ENCODE peak calls at places on chromosomes 11 and 22, in ten cellular contexts. O, R, Y, I, B, S, P, L, A and G are unnamed samples.
A peak's percentile ranks its signal among the peaks of the same experiment; 100 is the strongest.

GRCh38 chr11:69093106-69093505 is 44.4 kb downstream of the TPCN2 start:
- DNase-seq in B (no peak), I (no peak), R (no peak), O (no peak), L (no peak), S (no peak), P (no peak), A (no peak), Y (no peak), G (no peak)

GRCh38 chr22:38941488-38941987 is 15.9 kb upstream of the APOBEC3A start:
- DNase-seq in O (peak; percentile 78), L (no peak), I (no peak), R (no peak), S (no peak), B (no peak), Y (no peak), P (peak; percentile 0), A (no peak), G (no peak)

GRCh38 chr11:130828741-130829140 is 87.5 kb downstream of the SNX19 start:
- DNase-seq in L (no peak), O (no peak), R (no peak), I (no peak), P (no peak), S (no peak), B (no peak), Y (no peak), A (no peak), G (no peak)

GRCh38 chr22:46078241-46079092 is 71.9 kb upstream of the PPARA start:
- DNase-seq in R (no peak), P (no peak), B (peak; percentile 85), I (peak; percentile 85), Y (peak; percentile 76), L (no peak), S (peak; percentile 80), A (no peak), O (peak; percentile 75), G (no peak)

GRCh38 chr22:18082467-18082866 is 4.7 kb downstream of the PEX26 start:
- DNase-seq in A (no peak), R (no peak), P (no peak), O (no peak), I (no peak), S (no peak), B (no peak), L (no peak), Y (no peak), G (no peak)

GRCh38 chr22:22867996-22868715 is 19.5 kb upstream of the IGLL5 start:
- DNase-seq in O (no peak), B (no peak), P (no peak), R (no peak), L (no peak), S (no peak), A (no peak), I (no peak), Y (no peak), G (no peak)

GRCh38 chr11:119722281-119722794 is 6.7 kb downstream of the NECTIN1 start:
- DNase-seq in O (no peak), S (no peak), R (no peak), B (no peak), I (no peak), L (no peak), P (no peak), A (no peak), Y (peak; percentile 53), G (no peak)

GRCh38 chr11:69353696-69354544 is 60.0 kb downstream of the MYEOV start:
- DNase-seq in I (peak; percentile 54), P (no peak), Y (peak; percentile 55), S (no peak), B (peak; percentile 28), R (no peak), A (peak; percentile 24), L (no peak), O (peak; percentile 29), G (no peak)

GRCh38 chr22:29314074-29314473 is 1.4 kb downstream of the RASL10A start:
- DNase-seq in P (no peak), L (no peak), A (no peak), S (no peak), R (no peak), B (no peak), Y (peak; percentile 62), O (peak; percentile 33), I (no peak), G (no peak)

GRCh38 chr22:29314537-29315285 is 786 bp downstream of the RASL10A start:
- DNase-seq in S (no peak), Y (peak; percentile 87), A (no peak), I (no peak), R (no peak), B (no peak), O (peak; percentile 47), L (no peak), P (peak; percentile 42), G (no peak)

GRCh38 chr22:29311468-29312217 is 3.9 kb downstream of the RASL10A start:
- DNase-seq in O (peak; percentile 50), B (peak; percentile 36), I (no peak), L (no peak), S (peak; percentile 48), R (no peak), A (peak; percentile 38), Y (peak; percentile 63), P (no peak), G (no peak)

GRCh38 chr22:29312218-29313125 is 3.0 kb downstream of the RASL10A start:
- DNase-seq in I (no peak), A (no peak), O (peak; percentile 51), R (no peak), S (no peak), P (no peak), Y (peak; percentile 47), B (peak; percentile 34), L (no peak), G (no peak)

DNA sequence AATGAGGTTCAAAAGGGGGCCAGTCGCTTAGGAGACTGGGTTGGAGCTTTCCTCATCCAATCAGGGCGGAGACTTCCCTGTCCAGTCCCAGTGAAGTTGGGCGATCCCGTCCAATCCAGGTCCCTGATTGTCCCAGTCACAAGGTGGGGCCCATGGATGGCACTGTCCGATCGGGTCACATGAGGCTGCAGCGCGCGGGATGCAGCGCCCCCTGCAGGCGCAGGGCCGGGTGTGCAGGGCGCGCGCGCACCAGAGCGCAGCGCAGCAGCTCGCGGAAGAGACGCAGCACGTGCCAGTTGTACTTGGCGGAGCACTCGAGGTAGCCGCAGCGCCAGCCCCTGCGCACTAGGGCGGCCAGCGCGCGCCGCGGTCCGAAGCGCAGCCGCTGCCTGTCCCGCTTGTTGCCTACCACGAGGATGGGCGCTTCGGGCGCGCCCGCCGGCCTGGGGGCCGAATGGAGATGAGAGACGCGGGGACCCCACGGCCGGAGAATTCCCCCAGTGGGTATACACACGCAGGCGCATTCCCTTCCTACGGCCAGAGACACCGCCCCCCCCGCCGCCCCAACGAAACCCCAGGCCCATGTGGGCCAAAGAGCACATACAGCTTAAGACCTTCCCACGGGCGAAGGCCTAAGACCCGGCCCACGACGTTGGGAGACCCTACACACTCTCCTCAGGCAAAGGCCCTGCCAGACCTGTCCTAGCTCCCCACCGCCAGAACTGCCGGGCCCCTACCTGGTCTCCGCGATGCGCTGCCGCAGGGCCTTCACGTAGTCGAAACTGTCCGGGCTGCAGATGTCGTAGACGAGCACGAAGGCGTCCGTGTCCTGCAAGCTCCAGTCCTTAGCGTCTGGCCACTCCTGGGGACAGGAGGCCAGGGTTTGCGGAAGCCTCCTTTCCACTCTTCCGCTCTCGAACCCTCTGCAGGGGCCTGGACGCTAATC is 2.1 kb downstream of the RASL10A start:
- DNase-seq in P (peak; percentile 68), B (peak; percentile 44), S (no peak), A (peak; percentile 37), I (peak; percentile 43), O (peak; percentile 60), L (no peak), R (no peak), Y (peak; percentile 97), G (no peak)
- H3K4me3 ChIP-seq in P (no peak overlapping the region), B (peak overlapping the region; percentile 55), S (peak overlapping the region; percentile 41), A (no peak overlapping the region), I (no peak overlapping the region), O (no peak overlapping the region), L (no peak overlapping the region), R (no peak overlapping the region), Y (no peak overlapping the region), G (no peak overlapping the region)

GRCh38 chr11:33492569-33492968 is 208.1 kb downstream of the C11orf91 start:
- DNase-seq in B (no peak), A (no peak), R (no peak), O (no peak), Y (no peak), I (no peak), L (no peak), S (no peak), P (no peak), G (no peak)
- H3K4me3 ChIP-seq in B (no peak overlapping the region), A (no peak overlapping the region), R (no peak overlapping the region), O (no peak overlapping the region), Y (no peak overlapping the region), I (no peak overlapping the region), L (no peak overlapping the region), S (no peak overlapping the region), P (no peak overlapping the region), G (no peak overlapping the region)

DNA sequence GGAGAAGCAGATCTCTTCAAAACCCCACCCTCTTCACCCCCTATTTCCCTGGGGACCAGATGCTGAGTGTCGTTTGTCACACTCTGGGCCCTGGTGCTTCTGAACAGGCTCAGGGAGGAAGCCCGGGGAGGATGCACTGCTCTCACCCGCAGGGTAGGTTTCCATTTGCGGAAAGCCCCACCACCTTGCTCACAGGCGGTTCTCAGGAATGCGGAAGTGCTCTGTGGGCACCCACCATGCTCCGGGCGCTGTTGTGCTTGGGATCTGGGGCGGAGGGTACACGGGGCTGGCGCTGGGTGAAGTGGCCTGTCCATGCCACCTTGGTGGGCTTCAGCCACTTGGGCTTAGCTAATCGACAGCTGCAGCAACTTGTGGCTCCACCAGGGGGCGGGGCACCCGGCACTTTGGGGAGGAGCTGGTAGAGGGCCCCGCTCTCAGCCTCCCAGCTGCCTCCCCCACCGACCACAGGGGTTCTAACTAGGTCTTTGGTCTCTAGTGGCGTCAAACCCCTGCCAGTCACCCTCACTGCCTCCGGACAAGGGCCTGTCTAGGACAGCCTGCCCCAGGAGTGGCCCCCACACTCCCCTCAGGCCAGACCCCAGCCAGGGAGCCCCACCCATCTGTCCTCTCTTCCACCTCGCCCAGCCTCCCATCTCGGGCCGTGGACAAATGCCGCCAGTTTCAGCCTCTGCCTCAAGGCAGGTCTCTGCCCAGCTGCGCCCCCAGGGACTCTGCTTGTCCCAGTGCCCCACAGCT is 7.4 kb downstream of the NDUFV1 start:
- DNase-seq in S (no peak), Y (peak; percentile 91), B (no peak), I (peak; percentile 74), R (peak; percentile 13), O (peak; percentile 76), A (peak; percentile 29), P (peak; percentile 87), L (no peak), G (no peak)
- H3K4me3 ChIP-seq in S (peak overlapping the region; percentile 34), Y (peak overlapping the region; percentile 25), B (peak overlapping the region; percentile 46), I (peak overlapping the region; percentile 45), R (no peak overlapping the region), O (peak overlapping the region; percentile 58), A (peak overlapping the region; percentile 13), P (no peak overlapping the region), L (no peak overlapping the region), G (peak overlapping the region; percentile 20)

GRCh38 chr11:612201-612960 is 3.4 kb downstream of the IRF7 start:
- DNase-seq in I (peak; percentile 40), P (peak; percentile 48), L (no peak), R (peak; percentile 22), Y (no peak), O (no peak), S (no peak), A (no peak), B (no peak), G (no peak)

GRCh38 chr11:609355-609811 is 6.4 kb downstream of the IRF7 start:
- DNase-seq in S (no peak), R (no peak), A (no peak), B (no peak), O (no peak), I (no peak), L (no peak), P (no peak), Y (no peak), G (no peak)

GRCh38 chr11:612961-613300 is 2.8 kb downstream of the IRF7 start:
- DNase-seq in L (no peak), S (no peak), O (no peak), R (no peak), Y (no peak), A (no peak), I (no peak), B (no peak), P (no peak), G (no peak)

GRCh38 chr11:610146-610801 is 5.5 kb downstream of the IRF7 start:
- DNase-seq in B (no peak), L (no peak), O (no peak), I (no peak), P (no peak), S (no peak), Y (no peak), A (no peak), R (no peak), G (no peak)

GRCh38 chr11:611001-611996 is 4.5 kb downstream of the IRF7 start:
- DNase-seq in P (no peak), R (no peak), L (no peak), Y (no peak), I (no peak), A (no peak), S (no peak), B (no peak), O (no peak), G (no peak)
- H3K4me3 ChIP-seq in P (no peak overlapping the region), R (no peak overlapping the region), L (no peak overlapping the region), Y (no peak overlapping the region), I (no peak overlapping the region), A (no peak overlapping the region), S (no peak overlapping the region), B (no peak overlapping the region), O (no peak overlapping the region), G (no peak overlapping the region)